ENCODE peak calls at places on chromosomes 3 and 15, in eight cellular contexts. L is heart left ventricle; Z is uterus; G is fibroblast of lung; V is CD8-positive, alpha-beta T cell; P is mesothelial cell of epicardium; I is neural progenitor cell; W is GM20000. X is an unnamed sample.

GRCh38 chr3:63652066-63652725 is at the start of gene SNTN:
- DNase-seq in L (no peak), Z (no peak), G (no peak), V (no peak), P (no peak), I (no peak), W (no peak), X (no peak)

GRCh38 chr15:36291501-36291900 is 287.9 kb upstream of the CDIN1 start:
- DNase-seq in L (no peak), Z (no peak), G (no peak), V (no peak), P (no peak), I (no peak), W (no peak), X (no peak)

GRCh38 chr3:126551839-126552687 is 6.7 kb downstream of the C3orf22 start:
- DNase-seq in L (no peak), Z (peak), G (no peak), V (no peak), P (peak), I (no peak), W (no peak), X (no peak)

GRCh38 chr3:69439683-69440270 is 53.9 kb upstream of the FRMD4B start:
- DNase-seq in L (no peak), Z (no peak), G (peak), V (no peak), P (no peak), I (no peak), W (no peak), X (peak)

GRCh38 chr15:49898575-49899283 is 220.3 kb downstream of the ATP8B4 start:
- DNase-seq in L (no peak), Z (no peak), G (no peak), V (no peak), P (no peak), I (no peak), W (no peak), X (no peak)

GRCh38 chr3:160163259-160163878 is 61.9 kb upstream of the C3orf80 start:
- DNase-seq in L (no peak), Z (no peak), G (peak), V (no peak), P (no peak), I (no peak), W (no peak), X (no peak)

GRCh38 chr15:56629133-56629532 is 104.2 kb downstream of the ZNF280D start:
- DNase-seq in L (no peak), Z (no peak), G (no peak), V (no peak), P (no peak), I (no peak), W (no peak), X (no peak)

GRCh38 chr3:143120716-143121239 is 1.2 kb downstream of the CHST2 start:
- DNase-seq in L (no peak), Z (no peak), G (peak), V (peak), P (no peak), I (peak), W (peak), X (peak)

GRCh38 chr3:197830308-197830966 is 39.4 kb downstream of the LRCH3 start:
- DNase-seq in L (no peak), Z (no peak), G (no peak), V (no peak), P (no peak), I (no peak), W (no peak), X (no peak)

GRCh38 chr3:190301591-190301990 is 20.7 kb downstream of the CLDN1 start:
- DNase-seq in L (no peak), Z (no peak), G (no peak), V (no peak), P (no peak), I (no peak), W (no peak), X (no peak)

GRCh38 chr15:60093273-60094067 is 89.4 kb downstream of the FOXB1 start:
- DNase-seq in L (no peak), Z (no peak), G (no peak), V (no peak), P (no peak), I (no peak), W (no peak), X (no peak)

GRCh38 chr3:72855001-72855400 is 6.8 kb upstream of the SHQ1 start:
- DNase-seq in L (no peak), Z (no peak), G (no peak), V (no peak), P (no peak), I (no peak), W (no peak), X (no peak)

GRCh38 chr15:66835558-66835878 is 133.5 kb downstream of the SMAD6 start:
- DNase-seq in L (no peak), Z (no peak), G (peak), V (no peak), P (no peak), I (no peak), W (no peak), X (no peak)

GRCh38 chr15:81326466-81327212 is 2.7 kb upstream of the STARD5 start:
- DNase-seq in L (no peak), Z (no peak), G (no peak), V (no peak), P (no peak), I (no peak), W (no peak), X (no peak)

GRCh38 chr15:101207867-101208288 is 44.0 kb downstream of the CHSY1 start:
- DNase-seq in L (no peak), Z (no peak), G (peak), V (no peak), P (no peak), I (no peak), W (no peak), X (no peak)

GRCh38 chr3:38152660-38153059 is 12.7 kb upstream of the OXSR1 start:
- DNase-seq in L (no peak), Z (no peak), G (no peak), V (no peak), P (no peak), I (no peak), W (no peak), X (no peak)

GRCh38 chr3:124919756-124920155 is 14.8 kb downstream of the MUC13 start:
- DNase-seq in L (no peak), Z (no peak), G (no peak), V (no peak), P (no peak), I (no peak), W (no peak), X (no peak)

GRCh38 chr15:79015416-79015815 is 70.6 kb upstream of the CTSH start:
- DNase-seq in L (no peak), Z (no peak), G (no peak), V (no peak), P (no peak), I (no peak), W (no peak), X (no peak)

GRCh38 chr3:111667621-111668239 is 72.6 kb upstream of the ZBED2 start:
- DNase-seq in L (peak), Z (peak), G (peak), V (peak), P (no peak), I (no peak), W (peak), X (peak)

GRCh38 chr15:87626835-87627234 is 629.7 kb downstream of the NTRK3 start:
- DNase-seq in L (no peak), Z (no peak), G (no peak), V (no peak), P (no peak), I (no peak), W (no peak), X (no peak)

GRCh38 chr3:135228131-135228530 is 433.1 kb downstream of the EPHB1 start:
- DNase-seq in L (no peak), Z (no peak), G (no peak), V (no peak), P (no peak), I (no peak), W (no peak), X (no peak)

GRCh38 chr3:135231646-135232625 is 436.9 kb downstream of the EPHB1 start:
- DNase-seq in L (no peak), Z (no peak), G (no peak), V (no peak), P (no peak), I (no peak), W (no peak), X (no peak)

GRCh38 chr3:135224963-135225362 is 429.9 kb downstream of the EPHB1 start:
- DNase-seq in L (no peak), Z (no peak), G (no peak), V (no peak), P (no peak), I (no peak), W (no peak), X (no peak)

GRCh38 chr3:135226057-135226456 is 431.0 kb downstream of the EPHB1 start:
- DNase-seq in L (no peak), Z (no peak), G (no peak), V (no peak), P (no peak), I (no peak), W (no peak), X (peak)

GRCh38 chr3:135229018-135229495 is 434.0 kb downstream of the EPHB1 start:
- DNase-seq in L (peak), Z (no peak), G (no peak), V (no peak), P (no peak), I (peak), W (no peak), X (no peak)
- TF ChIP-seq CTCF in L (no peak), Z (no peak), G (no peak), V (no peak), P (no peak), I (peak), W (no peak), X (no peak)

GRCh38 chr3:12948891-12949711 is 107.7 kb upstream of the RPL32 start:
- DNase-seq in L (no peak), Z (no peak), G (peak), V (no peak), P (no peak), I (no peak), W (peak), X (peak)
- TF ChIP-seq CTCF in L (no peak), Z (no peak), G (no peak), V (no peak), P (no peak), I (no peak), W (no peak), X (no peak)

GRCh38 chr15:74311734-74312444 is 55.6 kb downstream of the CYP11A1 start:
- DNase-seq in L (no peak), Z (no peak), G (no peak), V (no peak), P (no peak), I (peak), W (peak), X (no peak)
- TF ChIP-seq CTCF in L (peak), Z (no peak), G (peak), V (no peak), P (no peak), I (peak), W (peak), X (peak)

GRCh38 chr3:169041677-169042171 is 621.8 kb downstream of the MECOM start:
- DNase-seq in L (no peak), Z (no peak), G (peak), V (no peak), P (no peak), I (peak), W (no peak), X (peak)
- TF ChIP-seq CTCF in L (peak), Z (peak), G (peak), V (no peak), P (peak), I (peak), W (no peak), X (no peak)

GRCh38 chr3:32945136-32945535 is 6.3 kb upstream of the CCR4 start:
- DNase-seq in L (no peak), Z (no peak), G (no peak), V (no peak), P (no peak), I (no peak), W (no peak), X (no peak)
- TF ChIP-seq CTCF in L (no peak), Z (no peak), G (no peak), V (no peak), P (no peak), I (no peak), W (no peak), X (no peak)

DNA sequence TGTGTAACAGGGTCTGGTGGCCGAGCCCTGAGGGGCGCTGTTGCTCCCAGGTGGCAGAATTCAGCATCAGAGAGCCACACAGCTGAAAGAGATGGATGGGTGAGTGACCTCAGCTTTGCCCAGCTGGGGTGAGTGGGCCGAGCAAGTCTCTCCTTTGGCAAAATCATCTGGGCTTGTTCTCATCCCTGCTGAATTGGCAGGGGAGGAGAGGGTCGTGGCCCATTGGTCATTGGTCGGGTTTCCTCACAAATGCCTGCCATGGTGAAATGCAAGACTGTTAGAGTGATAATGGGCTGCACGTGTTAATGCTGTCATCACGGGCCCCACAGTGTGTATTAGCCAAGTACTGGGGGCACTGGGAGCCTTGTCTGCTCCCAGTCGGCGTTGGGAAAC is 15.9 kb downstream of the ABHD2 start:
- DNase-seq in L (no peak), Z (peak), G (peak), V (no peak), P (no peak), I (no peak), W (no peak), X (no peak)
- TF ChIP-seq CTCF in L (no peak), Z (no peak), G (no peak), V (no peak), P (no peak), I (no peak), W (no peak), X (no peak)

GRCh38 chr15:65037279-65037678 is 7.8 kb upstream of the MTFMT start:
- DNase-seq in L (no peak), Z (no peak), G (no peak), V (no peak), P (no peak), I (no peak), W (no peak), X (no peak)

GRCh38 chr15:65034719-65035118 is 5.3 kb upstream of the MTFMT start:
- DNase-seq in L (no peak), Z (no peak), G (no peak), V (no peak), P (no peak), I (no peak), W (no peak), X (no peak)

GRCh38 chr15:65029736-65030208 is 333 bp upstream of the MTFMT start:
- DNase-seq in L (no peak), Z (no peak), G (no peak), V (no peak), P (no peak), I (no peak), W (no peak), X (no peak)

GRCh38 chr15:65032823-65033537 is 3.5 kb upstream of the MTFMT start:
- DNase-seq in L (peak), Z (peak), G (peak), V (no peak), P (no peak), I (peak), W (no peak), X (no peak)

DNA sequence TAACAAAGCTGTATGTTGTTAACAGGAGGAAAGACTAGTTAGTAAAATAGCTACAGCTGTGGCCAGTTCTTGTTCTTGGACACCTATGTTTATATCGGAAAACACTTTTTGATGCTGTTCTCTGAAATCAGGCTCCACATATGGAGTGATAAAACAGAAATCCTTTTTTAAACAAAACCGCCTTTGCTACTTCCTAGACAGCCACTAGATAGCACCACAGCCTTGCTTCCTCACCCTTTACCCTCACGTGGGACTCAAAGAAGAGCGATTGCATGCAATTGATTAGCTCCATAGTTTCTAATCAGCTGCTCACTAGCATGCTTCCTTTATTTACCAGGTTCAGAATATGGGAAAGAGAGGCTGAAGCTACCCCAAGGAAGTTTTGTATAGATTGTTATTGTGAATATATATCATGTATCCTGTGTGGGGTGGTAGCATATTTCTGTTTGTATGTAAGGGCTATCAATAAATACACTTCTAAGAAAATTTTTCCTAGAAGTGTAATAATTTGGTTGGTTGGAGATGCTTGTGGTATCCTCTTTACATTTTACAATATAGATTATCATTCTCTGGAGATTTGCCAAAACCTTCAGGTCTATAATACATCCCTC is 4.3 kb upstream of the MTFMT start:
- DNase-seq in L (no peak), Z (no peak), G (peak), V (no peak), P (no peak), I (peak), W (no peak), X (peak)
- TF ChIP-seq CTCF in L (no peak), Z (peak), G (peak), V (no peak), P (no peak), I (peak), W (peak), X (peak)

X was measured in GM13977.